ENCODE peak calls at places on chromosomes 11 and 22, in seven cellular contexts. P is NCI-H82; S is hypothalamus; W is foreskin fibroblast; I is activated CD8-positive, alpha-beta memory T cell treated with anti-CD3 and anti-CD28 coated beads for 48 hours; B is iPS-NIHi11; M is EL. A is an unnamed sample.
A peak's percentile ranks its signal among the peaks of the same experiment; 100 is the strongest.

GRCh38 chr22:37210041-37210803 is 2.1 kb downstream of the SSTR3 start:
- DNase-seq in P (no peak), S (no peak), W (no peak), I (no peak), B (no peak), M (no peak), A (no peak)

GRCh38 chr22:24289138-24289537 is 18.5 kb downstream of the SPECC1L start:
- DNase-seq in P (no peak), S (no peak), W (peak; percentile 64), I (no peak), B (no peak), M (peak; percentile 87), A (no peak)

GRCh38 chr11:75350122-75350742 is 1.2 kb downstream of the ARRB1 start:
- DNase-seq in P (no peak), S (no peak), W (no peak), I (no peak), B (no peak), M (no peak), A (no peak)

GRCh38 chr22:39724390-39724789 is 153.8 kb downstream of the CACNA1I start:
- DNase-seq in P (peak; percentile 23), S (no peak), W (no peak), I (no peak), B (no peak), M (no peak), A (no peak)

GRCh38 chr22:35307892-35308291 is 8.2 kb downstream of the TOM1 start:
- DNase-seq in P (no peak), S (no peak), W (no peak), I (no peak), B (no peak), M (no peak), A (no peak)

GRCh38 chr11:112655386-112655785 is 305.8 kb upstream of the NCAM1 start:
- DNase-seq in P (peak; percentile 50), S (no peak), W (peak; percentile 81), I (no peak), B (no peak), M (peak; percentile 35), A (no peak)

GRCh38 chr22:44758354-44758969 is 6.1 kb downstream of the ARHGAP8 start:
- DNase-seq in P (peak; percentile 17), S (no peak), W (no peak), I (no peak), B (no peak), M (peak; percentile 48), A (no peak)

GRCh38 chr11:84800755-84801346 is 826.3 kb downstream of the DLG2 start:
- DNase-seq in P (peak; percentile 42), S (no peak), W (peak; percentile 2), I (no peak), B (peak; percentile 9), M (peak; percentile 45), A (no peak)

GRCh38 chr11:57885298-57886035 is 123.9 kb downstream of the CTNND1 start:
- DNase-seq in P (no peak), S (no peak), W (no peak), I (no peak), B (peak; percentile 76), M (peak; percentile 12), A (no peak)

GRCh38 chr11:88103337-88104206 is 71.7 kb downstream of the RAB38 start:
- DNase-seq in P (peak; percentile 82), S (no peak), W (peak; percentile 7), I (no peak), B (peak; percentile 77), M (peak; percentile 63), A (peak; percentile 74)

GRCh38 chr22:30427871-30428270 is 2.3 kb downstream of the MTFP1 start:
- DNase-seq in P (peak; percentile 7), S (no peak), W (no peak), I (no peak), B (no peak), M (no peak), A (no peak)

GRCh38 chr11:83069441-83070043 is 2.2 kb downstream of the RAB30 start:
- DNase-seq in P (no peak), S (no peak), W (no peak), I (no peak), B (no peak), M (peak; percentile 16), A (no peak)

GRCh38 chr11:19392321-19392720 is 151.6 kb upstream of the E2F8 start:
- DNase-seq in P (no peak), S (no peak), W (peak; percentile 45), I (no peak), B (no peak), M (no peak), A (no peak)

GRCh38 chr11:13465909-13466371 is 2.9 kb upstream of the BTBD10 start:
- DNase-seq in P (peak; percentile 46), S (no peak), W (peak; percentile 18), I (no peak), B (peak; percentile 21), M (peak; percentile 51), A (peak; percentile 41)

GRCh38 chr22:49046546-49047305 is 780.9 kb downstream of the BRD1 start:
- DNase-seq in P (peak; percentile 57), S (no peak), W (no peak), I (no peak), B (peak; percentile 87), M (no peak), A (no peak)

GRCh38 chr11:44899959-44900358 is 50.7 kb downstream of the TP53I11 start:
- DNase-seq in P (peak; percentile 77), S (no peak), W (peak; percentile 24), I (no peak), B (peak; percentile 78), M (peak; percentile 58), A (no peak)

GRCh38 chr11:43574949-43575915 is 105.3 kb upstream of the HSD17B12 start:
- DNase-seq in P (peak; percentile 79), S (no peak), W (no peak), I (no peak), B (peak; percentile 43), M (peak; percentile 54), A (no peak)

GRCh38 chr11:19453893-19454292 is 213.1 kb upstream of the E2F8 start:
- DNase-seq in P (no peak), S (no peak), W (peak; percentile 59), I (no peak), B (peak; percentile 29), M (peak; percentile 22), A (no peak)

GRCh38 chr11:111526501-111526900 is 11.9 kb downstream of the HOATZ start:
- DNase-seq in P (peak; percentile 9), S (no peak), W (peak; percentile 71), I (no peak), B (no peak), M (peak; percentile 90), A (no peak)

GRCh38 chr11:71188073-71188472 is 64.3 kb downstream of the SHANK2 start:
- DNase-seq in P (no peak), S (no peak), W (no peak), I (no peak), B (no peak), M (no peak), A (no peak)

GRCh38 chr22:23781533-23781932 is 5.2 kb upstream of the SMARCB1 start:
- DNase-seq in P (no peak), S (no peak), W (peak; percentile 86), I (no peak), B (no peak), M (peak; percentile 93), A (no peak)

GRCh38 chr11:64804346-64805210 is 1.6 kb upstream of the MAP4K2 start:
- DNase-seq in P (no peak), S (no peak), W (no peak), I (no peak), B (no peak), M (peak; percentile 15), A (no peak)

GRCh38 chr22:21940521-21940920 is 12.1 kb downstream of the PPM1F start:
- DNase-seq in P (no peak), S (no peak), W (no peak), I (no peak), B (no peak), M (no peak), A (no peak)

GRCh38 chr11:43927070-43927469 is 15.4 kb upstream of the C11orf96 start:
- DNase-seq in P (no peak), S (no peak), W (no peak), I (no peak), B (no peak), M (no peak), A (no peak)

GRCh38 chr11:2580061-2580421 is 119.8 kb downstream of the KCNQ1OT1 start:
- DNase-seq in P (no peak), S (no peak), W (no peak), I (no peak), B (peak; percentile 9), M (no peak), A (no peak)

GRCh38 chr11:22703040-22703439 is 36.6 kb downstream of the GAS2 start:
- DNase-seq in P (no peak), S (no peak), W (peak; percentile 9), I (no peak), B (peak; percentile 32), M (peak; percentile 55), A (no peak)

GRCh38 chr11:117851852-117852251 is 24.6 kb downstream of the FXYD6 start:
- DNase-seq in P (no peak), S (no peak), W (no peak), I (no peak), B (no peak), M (no peak), A (no peak)

GRCh38 chr11:111438846-111439520 is 59.9 kb upstream of the POU2AF1 start:
- DNase-seq in P (no peak), S (no peak), W (no peak), I (no peak), B (no peak), M (no peak), A (no peak)

GRCh38 chr22:36569999-36570398 is 41.0 kb upstream of the EIF3D start:
- DNase-seq in P (peak; percentile 77), S (no peak), W (peak; percentile 32), I (no peak), B (peak; percentile 82), M (peak; percentile 50), A (no peak)

GRCh38 chr22:29359469-29359868 is 28.9 kb downstream of the AP1B1 start:
- DNase-seq in P (peak; percentile 85), S (no peak), W (peak; percentile 42), I (no peak), B (peak; percentile 79), M (peak; percentile 60), A (no peak)

GRCh38 chr22:29787371-29787980 is 20.3 kb downstream of the UQCR10 start:
- DNase-seq in P (no peak), S (no peak), W (no peak), I (no peak), B (no peak), M (no peak), A (no peak)

GRCh38 chr11:65301491-65302329 is 13.0 kb upstream of the CDC42EP2 start:
- DNase-seq in P (peak; percentile 27), S (no peak), W (no peak), I (no peak), B (peak; percentile 88), M (no peak), A (no peak)